ENCODE peak calls at places on chromosomes 16 and 17, in ten cellular contexts. L is A549; A is pancreas; R is lower lobe of right lung; C is cardiac fibroblast; Q is endothelial cell; G is CD4-positive, alpha-beta T cell; F is cardiac muscle cell; W is left ventricle myocardium inferior; E is GM06990. V is an unnamed sample.

GRCh38 chr16:84195201-84196093 is 4.5 kb downstream of the ADAD2 start:
- DNase-seq in L (no peak), A (no peak), R (no peak), C (no peak), Q (no peak), G (no peak), F (no peak), W (no peak), E (no peak), V (no peak)

GRCh38 chr17:28178800-28179199 is 136.3 kb downstream of the NLK start:
- DNase-seq in L (no peak), A (no peak), R (no peak), C (no peak), Q (no peak), G (no peak), F (no peak), W (no peak), E (no peak), V (no peak)

GRCh38 chr17:75454193-75454592 is 2.2 kb upstream of the TMEM94 start:
- DNase-seq in L (no peak), A (no peak), R (no peak), C (no peak), Q (no peak), G (no peak), F (no peak), W (no peak), E (peak), V (no peak)

GRCh38 chr16:27439273-27440018 is 37.5 kb downstream of the IL21R start:
- DNase-seq in L (no peak), A (no peak), R (no peak), C (no peak), Q (no peak), G (peak), F (no peak), W (no peak), E (no peak), V (no peak)

GRCh38 chr16:53523126-53523804 is 20.3 kb upstream of the AKTIP start:
- DNase-seq in L (no peak), A (no peak), R (no peak), C (no peak), Q (no peak), G (no peak), F (no peak), W (no peak), E (no peak), V (no peak)

GRCh38 chr16:87965973-87966667 is 14.9 kb downstream of the BANP start:
- DNase-seq in L (no peak), A (no peak), R (no peak), C (peak), Q (no peak), G (no peak), F (no peak), W (no peak), E (no peak), V (no peak)

GRCh38 chr16:9854665-9855064 is 327.6 kb downstream of the GRIN2A start:
- DNase-seq in L (no peak), A (no peak), R (no peak), C (peak), Q (no peak), G (no peak), F (no peak), W (no peak), E (no peak), V (no peak)

GRCh38 chr16:6602401-6602800 is 730.2 kb upstream of the RBFOX1 start:
- DNase-seq in L (no peak), A (no peak), R (no peak), C (no peak), Q (no peak), G (no peak), F (no peak), W (no peak), E (no peak), V (no peak)

GRCh38 chr17:5364156-5364555 is 55.3 kb downstream of the NUP88 start:
- DNase-seq in L (no peak), A (no peak), R (no peak), C (peak), Q (no peak), G (no peak), F (no peak), W (no peak), E (no peak), V (no peak)

GRCh38 chr17:65604070-65604469 is 42.6 kb upstream of the AXIN2 start:
- DNase-seq in L (no peak), A (no peak), R (no peak), C (peak), Q (no peak), G (no peak), F (no peak), W (no peak), E (no peak), V (no peak)

GRCh38 chr16:90084215-90084614 is 7.1 kb upstream of the PRDM7 start:
- DNase-seq in L (no peak), A (no peak), R (no peak), C (no peak), Q (no peak), G (no peak), F (no peak), W (no peak), E (no peak), V (no peak)

GRCh38 chr17:72462814-72463213 is 342.0 kb downstream of the SOX9 start:
- DNase-seq in L (peak), A (no peak), R (no peak), C (no peak), Q (no peak), G (no peak), F (no peak), W (no peak), E (no peak), V (no peak)

GRCh38 chr16:51430716-51431369 is 279.8 kb upstream of the SALL1 start:
- DNase-seq in L (no peak), A (no peak), R (no peak), C (no peak), Q (no peak), G (no peak), F (no peak), W (no peak), E (no peak), V (no peak)

GRCh38 chr17:12062249-12062648 is 41.6 kb downstream of the MAP2K4 start:
- DNase-seq in L (no peak), A (no peak), R (no peak), C (no peak), Q (no peak), G (no peak), F (no peak), W (no peak), E (no peak), V (no peak)

GRCh38 chr17:79232957-79233356 is 158.3 kb downstream of the ENGASE start:
- DNase-seq in L (no peak), A (no peak), R (no peak), C (no peak), Q (no peak), G (no peak), F (no peak), W (no peak), E (no peak), V (no peak)

GRCh38 chr17:26809033-26809432 is 484.9 kb upstream of the WSB1 start:
- DNase-seq in L (no peak), A (no peak), R (no peak), C (peak), Q (no peak), G (no peak), F (no peak), W (no peak), E (no peak), V (no peak)

GRCh38 chr16:67741118-67741517 is 22.0 kb upstream of the GFOD2 start:
- DNase-seq in L (no peak), A (no peak), R (no peak), C (no peak), Q (no peak), G (no peak), F (no peak), W (no peak), E (no peak), V (no peak)

GRCh38 chr16:51084074-51084928 is 66.8 kb downstream of the SALL1 start:
- DNase-seq in L (no peak), A (no peak), R (no peak), C (no peak), Q (no peak), G (no peak), F (no peak), W (no peak), E (peak), V (no peak)

GRCh38 chr17:19347323-19348080 is 15.0 kb downstream of the B9D1 start:
- DNase-seq in L (no peak), A (no peak), R (no peak), C (no peak), Q (no peak), G (peak), F (no peak), W (no peak), E (no peak), V (no peak)

GRCh38 chr16:21302454-21302853 is 24.4 kb upstream of the CRYM start:
- DNase-seq in L (no peak), A (no peak), R (no peak), C (peak), Q (no peak), G (no peak), F (no peak), W (no peak), E (no peak), V (no peak)

GRCh38 chr16:88339926-88340754 is 42.6 kb upstream of the ZNF469 start:
- DNase-seq in L (no peak), A (no peak), R (no peak), C (no peak), Q (no peak), G (no peak), F (no peak), W (no peak), E (no peak), V (no peak)

GRCh38 chr16:89561195-89562026 is 929 bp downstream of the RPL13 start:
- DNase-seq in L (no peak), A (no peak), R (no peak), C (no peak), Q (no peak), G (no peak), F (no peak), W (no peak), E (no peak), V (no peak)

GRCh38 chr16:27571433-27572306 is 21.7 kb downstream of the KATNIP start:
- DNase-seq in L (no peak), A (no peak), R (no peak), C (no peak), Q (no peak), G (no peak), F (no peak), W (no peak), E (no peak), V (no peak)

GRCh38 chr16:73671102-73671501 is 623.2 kb upstream of the ZFHX3 start:
- DNase-seq in L (no peak), A (no peak), R (no peak), C (no peak), Q (no peak), G (no peak), F (no peak), W (no peak), E (no peak), V (no peak)

GRCh38 chr17:76887809-76888208 is 19.6 kb downstream of the MGAT5B start:
- DNase-seq in L (no peak), A (no peak), R (no peak), C (no peak), Q (no peak), G (no peak), F (no peak), W (no peak), E (no peak), V (no peak)

GRCh38 chr17:41534899-41535546 is 6.9 kb upstream of the KRT19 start:
- DNase-seq in L (no peak), A (no peak), R (peak), C (no peak), Q (no peak), G (no peak), F (no peak), W (no peak), E (no peak), V (no peak)

GRCh38 chr17:48055531-48056245 is 7.5 kb downstream of the NFE2L1 start:
- DNase-seq in L (peak), A (no peak), R (no peak), C (peak), Q (no peak), G (no peak), F (no peak), W (no peak), E (peak), V (no peak)

GRCh38 chr17:20200016-20200788 is 191.0 kb downstream of the SPECC1 start:
- DNase-seq in L (no peak), A (no peak), R (no peak), C (no peak), Q (no peak), G (no peak), F (no peak), W (no peak), E (no peak), V (no peak)

GRCh38 chr16:2486645-2487516 is 12.0 kb downstream of the TBC1D24 start:
- DNase-seq in L (no peak), A (peak), R (peak), C (no peak), Q (no peak), G (peak), F (no peak), W (peak), E (peak), V (no peak)

GRCh38 chr17:56440391-56440790 is 153.1 kb upstream of the NOG start:
- DNase-seq in L (peak), A (no peak), R (no peak), C (peak), Q (no peak), G (no peak), F (no peak), W (no peak), E (no peak), V (no peak)

GRCh38 chr16:1335211-1335971 is 1.9 kb downstream of the BAIAP3 start:
- DNase-seq in L (no peak), A (no peak), R (no peak), C (no peak), Q (no peak), G (no peak), F (no peak), W (no peak), E (no peak), V (no peak)

GRCh38 chr16:81693047-81693446 is 86.0 kb upstream of the PLCG2 start:
- DNase-seq in L (no peak), A (no peak), R (no peak), C (no peak), Q (no peak), G (no peak), F (no peak), W (no peak), E (no peak), V (no peak)

GRCh38 chr16:4313563-4314531 is 2.0 kb upstream of the GLIS2 start:
- DNase-seq in L (peak), A (peak), R (peak), C (peak), Q (peak), G (no peak), F (peak), W (no peak), E (peak), V (no peak)
- TF ChIP-seq CTCF in L (peak), A (peak), R (peak), C (peak), Q (peak), G (peak), F (peak), W (peak), E (peak), V (no peak)

DNA sequence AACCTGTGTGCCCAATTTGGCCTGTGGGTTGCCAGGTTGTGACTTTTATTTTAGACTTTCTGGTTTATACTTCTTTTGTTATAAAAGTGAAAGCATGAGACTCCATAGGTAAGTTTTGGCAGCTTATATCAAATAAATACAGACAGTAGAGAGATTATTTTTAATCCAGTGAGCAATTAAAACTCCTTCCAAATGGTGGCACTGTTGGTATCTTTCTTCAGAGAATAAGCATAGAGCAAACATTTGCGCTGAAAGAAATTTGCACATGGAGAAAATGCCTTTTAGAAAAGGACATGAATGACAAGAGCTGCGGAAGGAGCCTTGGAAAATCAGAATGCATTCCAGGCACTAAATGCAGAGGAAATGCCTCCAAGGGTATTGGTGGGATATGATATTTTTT is 46.1 kb upstream of the DNAJA2 start:
- DNase-seq in L (peak), A (no peak), R (no peak), C (peak), Q (no peak), G (no peak), F (no peak), W (no peak), E (no peak), V (no peak)
- TF ChIP-seq CTCF in L (peak), A (no peak), R (no peak), C (peak), Q (no peak), G (no peak), F (peak), W (no peak), E (no peak), V (no peak)

GRCh38 chr17:35170968-35171771 is 23.0 kb downstream of the SLC35G3 start:
- DNase-seq in L (peak), A (no peak), R (no peak), C (peak), Q (no peak), G (peak), F (no peak), W (no peak), E (peak), V (no peak)
- TF ChIP-seq CTCF in L (peak), A (peak), R (peak), C (peak), Q (no peak), G (peak), F (no peak), W (peak), E (peak), V (no peak)

DNA sequence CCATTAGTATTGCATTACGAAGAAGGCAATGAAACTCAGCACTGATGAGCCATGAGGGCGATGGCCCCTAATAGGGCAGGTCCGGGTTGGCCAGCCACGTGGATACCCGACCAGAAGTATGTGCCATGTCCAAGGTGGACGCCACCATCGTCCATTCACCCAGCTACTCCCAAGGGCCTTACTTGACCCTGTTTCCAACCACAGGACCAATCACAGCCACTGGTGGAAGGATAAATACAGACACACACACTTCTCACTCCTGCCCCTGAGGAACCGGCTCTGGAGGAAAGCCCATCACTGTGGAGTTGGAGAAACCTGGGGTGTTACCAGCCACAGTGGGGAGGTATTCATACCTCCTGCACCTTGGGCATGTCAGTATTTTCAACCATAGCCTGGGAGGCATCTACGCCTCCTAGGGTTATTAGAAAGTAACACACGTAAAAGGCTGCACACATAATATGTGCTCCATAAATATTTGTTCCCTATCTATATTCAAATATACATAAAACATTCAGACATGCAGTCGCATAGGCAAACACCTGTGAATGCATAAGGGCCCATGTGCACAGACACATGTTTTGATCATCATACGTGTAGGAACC is 5.4 kb upstream of the ITGA3 start:
- DNase-seq in L (no peak), A (no peak), R (no peak), C (no peak), Q (no peak), G (no peak), F (no peak), W (no peak), E (no peak), V (no peak)
- TF ChIP-seq CTCF in L (peak), A (no peak), R (no peak), C (no peak), Q (no peak), G (no peak), F (no peak), W (no peak), E (no peak), V (no peak)

GRCh38 chr16:11316331-11317015 is 28.8 kb upstream of the RMI2 start:
- DNase-seq in L (no peak), A (no peak), R (no peak), C (peak), Q (peak), G (no peak), F (no peak), W (no peak), E (no peak), V (no peak)
- TF ChIP-seq CTCF in L (no peak), A (no peak), R (no peak), C (no peak), Q (no peak), G (no peak), F (no peak), W (no peak), E (no peak), V (no peak)

GRCh38 chr17:2366747-2367494 is 29.6 kb downstream of the SGSM2 start:
- DNase-seq in L (peak), A (no peak), R (no peak), C (no peak), Q (peak), G (no peak), F (no peak), W (no peak), E (no peak), V (no peak)
- TF ChIP-seq CTCF in L (peak), A (no peak), R (no peak), C (peak), Q (peak), G (no peak), F (peak), W (no peak), E (no peak), V (no peak)

DNA sequence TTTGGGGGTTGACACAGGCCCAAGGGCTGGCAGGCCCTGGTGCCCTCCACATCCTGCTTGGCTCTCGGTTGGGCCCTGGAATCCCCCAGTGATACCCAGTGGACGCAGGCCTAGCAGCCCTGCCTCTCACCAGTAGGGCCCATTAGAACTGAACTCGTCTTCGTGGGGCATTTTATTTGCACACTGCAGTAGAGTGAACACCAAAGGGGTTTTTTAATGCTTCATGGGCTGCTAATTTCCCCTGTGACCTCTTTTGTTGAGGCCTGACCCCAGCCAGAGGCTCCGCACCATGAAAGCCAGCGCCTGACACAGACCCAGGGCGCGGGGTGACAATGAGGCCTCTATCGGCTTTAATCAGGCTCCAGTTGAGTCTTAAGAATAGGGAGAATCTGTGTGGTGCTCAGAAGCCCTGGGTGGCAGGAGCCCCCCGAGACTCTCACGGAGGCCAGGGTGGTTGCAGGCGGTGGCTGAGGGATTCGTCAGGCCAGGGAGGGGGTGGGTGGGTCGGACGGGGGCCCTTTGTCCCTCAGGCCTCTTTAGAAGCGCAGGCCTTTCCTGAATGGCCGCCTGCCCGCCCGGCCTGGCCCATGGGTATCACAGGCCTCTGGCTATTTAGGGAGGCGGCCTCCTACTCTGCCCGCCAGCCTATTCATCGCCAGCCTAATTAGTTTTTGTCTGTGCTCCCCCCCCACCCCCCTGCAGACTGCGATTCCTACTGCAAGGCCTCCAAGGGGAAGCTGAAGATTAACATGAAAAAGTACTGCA is 199.3 kb downstream of the NTN1 start:
- DNase-seq in L (no peak), A (no peak), R (no peak), C (no peak), Q (no peak), G (no peak), F (no peak), W (no peak), E (no peak), V (no peak)
- TF ChIP-seq CTCF in L (no peak), A (no peak), R (no peak), C (no peak), Q (no peak), G (no peak), F (no peak), W (no peak), E (no peak), V (no peak)